ENCODE peak calls at places on chromosomes 1 and 21, in five cellular contexts. L, R, W, A and N are unnamed samples.

GRCh38 chr1:62356257-62356835 is 37.1 kb upstream of the KANK4 start:
- DNase-seq in L (peak; percentile 35), R (no peak), W (no peak), A (no peak), N (no peak)

GRCh38 chr1:45230537-45230936 is 24.1 kb upstream of the ZSWIM5 start:
- DNase-seq in L (no peak), R (no peak), W (no peak), A (no peak), N (no peak)

GRCh38 chr1:233904979-233905415 is 521 bp downstream of the SLC35F3 start:
- DNase-seq in L (peak; percentile 54), R (no peak), W (no peak), A (peak; percentile 10), N (no peak)

GRCh38 chr1:6177681-6178380 is 2.3 kb downstream of the CHD5 start:
- DNase-seq in L (no peak), R (no peak), W (no peak), A (no peak), N (no peak)

GRCh38 chr1:170309389-170310013 is 163.7 kb downstream of the NTMT2 start:
- DNase-seq in L (no peak), R (no peak), W (no peak), A (no peak), N (no peak)

GRCh38 chr1:202605515-202605914 is 104.7 kb downstream of the SYT2 start:
- DNase-seq in L (no peak), R (no peak), W (no peak), A (no peak), N (no peak)

GRCh38 chr21:45408271-45408791 is 3.4 kb downstream of the COL18A1 start:
- DNase-seq in L (no peak), R (no peak), W (no peak), A (no peak), N (no peak)

GRCh38 chr1:30083800-30084464 is 639.5 kb downstream of the MATN1 start:
- DNase-seq in L (peak; percentile 56), R (no peak), W (no peak), A (no peak), N (no peak)

GRCh38 chr21:45439171-45439872 is 34.4 kb downstream of the COL18A1 start:
- DNase-seq in L (peak; percentile 78), R (peak; percentile 62), W (no peak), A (peak; percentile 85), N (peak; percentile 72)

GRCh38 chr21:18049461-18049860 is 195.2 kb upstream of the CHODL start:
- DNase-seq in L (no peak), R (no peak), W (no peak), A (no peak), N (no peak)

GRCh38 chr1:46753985-46754384 is 35.1 kb upstream of the EFCAB14 start:
- DNase-seq in L (no peak), R (no peak), W (no peak), A (no peak), N (no peak)

GRCh38 chr1:169115891-169116585 is 9.5 kb downstream of the ATP1B1 start:
- DNase-seq in L (peak; percentile 82), R (no peak), W (no peak), A (no peak), N (peak; percentile 16)

GRCh38 chr1:85085417-85085816 is 37.1 kb upstream of the MCOLN3 start:
- DNase-seq in L (no peak), R (no peak), W (no peak), A (no peak), N (no peak)

GRCh38 chr1:3366181-3367051 is 88.0 kb upstream of the ARHGEF16 start:
- DNase-seq in L (no peak), R (no peak), W (peak; percentile 89), A (no peak), N (no peak)

GRCh38 chr1:60427701-60428100 is 354.1 kb upstream of the C1orf87 start:
- DNase-seq in L (no peak), R (no peak), W (no peak), A (no peak), N (no peak)

GRCh38 chr1:170285027-170285426 is 139.3 kb downstream of the NTMT2 start:
- DNase-seq in L (no peak), R (no peak), W (no peak), A (no peak), N (no peak)

GRCh38 chr1:53704304-53704703 is 34.7 kb downstream of the GLIS1 start:
- DNase-seq in L (no peak), R (no peak), W (no peak), A (no peak), N (no peak)

GRCh38 chr1:37475380-37476086 is 1.2 kb downstream of the ZC3H12A start:
- DNase-seq in L (no peak), R (no peak), W (peak; percentile 74), A (no peak), N (no peak)

GRCh38 chr1:199422206-199422605 is 605.3 kb upstream of the NR5A2 start:
- DNase-seq in L (peak; percentile 10), R (no peak), W (no peak), A (no peak), N (no peak)

GRCh38 chr21:33212159-33212851 is 17.4 kb upstream of the IFNAR2 start:
- DNase-seq in L (no peak), R (no peak), W (no peak), A (peak; percentile 18), N (no peak)

GRCh38 chr1:100037665-100038400 is 68.0 kb downstream of the SLC35A3 start:
- DNase-seq in L (peak; percentile 81), R (peak; percentile 79), W (peak; percentile 91), A (peak; percentile 85), N (peak; percentile 79)

GRCh38 chr1:17230671-17231310 is 18.1 kb upstream of the PADI3 start:
- DNase-seq in L (no peak), R (no peak), W (no peak), A (no peak), N (no peak)

GRCh38 chr1:77282187-77282865 is 507 bp downstream of the AK5 start:
- DNase-seq in L (peak; percentile 29), R (no peak), W (no peak), A (peak; percentile 45), N (peak; percentile 48)

GRCh38 chr1:46188295-46189030 is 9.8 kb downstream of the POMGNT1 start:
- DNase-seq in L (peak; percentile 12), R (no peak), W (no peak), A (no peak), N (no peak)

GRCh38 chr21:31750843-31751242 is 18.9 kb upstream of the SCAF4 start:
- DNase-seq in L (peak; percentile 9), R (no peak), W (no peak), A (no peak), N (no peak)

GRCh38 chr1:32454726-32455125 is 10.1 kb upstream of the ZBTB8B start:
- DNase-seq in L (no peak), R (no peak), W (no peak), A (no peak), N (peak; percentile 16)

GRCh38 chr1:60281360-60281932 is 207.9 kb upstream of the C1orf87 start:
- DNase-seq in L (peak; percentile 57), R (no peak), W (peak; percentile 78), A (peak; percentile 65), N (peak; percentile 81)

GRCh38 chr1:244271004-244271403 is 180.7 kb downstream of the ADSS2 start:
- DNase-seq in L (no peak), R (no peak), W (no peak), A (no peak), N (no peak)

GRCh38 chr1:201742476-201742875 is 86.5 kb upstream of the IPO9 start:
- DNase-seq in L (no peak), R (no peak), W (no peak), A (no peak), N (no peak)

GRCh38 chr1:27292111-27292510 is 29.9 kb upstream of the TMEM222 start:
- DNase-seq in L (no peak), R (no peak), W (no peak), A (no peak), N (no peak)

GRCh38 chr1:177983824-177984528 is 14.1 kb upstream of the SEC16B start:
- DNase-seq in L (peak; percentile 34), R (no peak), W (peak; percentile 74), A (peak; percentile 27), N (peak; percentile 49)

GRCh38 chr1:2523891-2524609 is 2.3 kb downstream of the PANK4 start:
- DNase-seq in L (no peak), R (no peak), W (no peak), A (no peak), N (no peak)

GRCh38 chr1:246794261-246795093 is 70.3 kb downstream of the SCCPDH start:
- DNase-seq in L (peak; percentile 16), R (no peak), W (no peak), A (no peak), N (no peak)

GRCh38 chr1:81699234-81699633 is 101.5 kb upstream of the ADGRL2 start:
- DNase-seq in L (peak; percentile 44), R (no peak), W (no peak), A (no peak), N (no peak)

GRCh38 chr1:84259989-84260388 is 41.5 kb upstream of the SAMD13 start:
- DNase-seq in L (no peak), R (no peak), W (no peak), A (no peak), N (no peak)

GRCh38 chr1:27526569-27527222 is 36.7 kb upstream of the WASF2 start:
- DNase-seq in L (no peak), R (no peak), W (no peak), A (no peak), N (peak; percentile 32)

GRCh38 chr1:53542551-53542950 is 83.4 kb downstream of the DMRTB1 start:
- DNase-seq in L (no peak), R (no peak), W (no peak), A (no peak), N (no peak)

GRCh38 chr1:21820597-21821232 is 8.7 kb downstream of the LDLRAD2 start:
- DNase-seq in L (no peak), R (no peak), W (no peak), A (no peak), N (no peak)